ENCODE peak calls at places on chromosomes 11 and 22, in nine cellular contexts. S is activated naive CD4-positive, alpha-beta T cell treated with Interleukin-2 at 50 U/mL for 16 hours; C is activated CD8-positive, alpha-beta memory T cell treated with anti-CD3 and anti-CD28 coated beads, Interleukin-2, amount 50 U/mL, for 48 hours; U is NCI-H1092 treated with DMSO at 0.1 percent for 48 hours; I is glutamatergic neuron; F is Daoy; J is stimulated activated CD4-positive, alpha-beta T cell treated with anti-CD3 and anti-CD28 coated beads, Interleukin-4, amount 100 ng/mL, for 48 hours; L is kidney epithelial cell; G is head of caudate nucleus. M is an unnamed sample.

GRCh38 chr22:30803679-30804078 is 109.0 kb downstream of the OSBP2 start:
- DNase-seq in S (no peak), C (no peak), U (no peak), I (no peak), F (no peak), J (no peak), L (no peak), G (no peak), M (no peak)

GRCh38 chr11:2522636-2523255 is 77.9 kb downstream of the KCNQ1 start:
- DNase-seq in S (peak; percentile 1), C (peak; percentile 29), U (no peak), I (peak; percentile 29), F (peak; percentile 0), J (no peak), L (no peak), G (peak; percentile 4), M (peak; percentile 44)

GRCh38 chr22:48580481-48580970 is 1247.1 kb downstream of the BRD1 start:
- DNase-seq in S (no peak), C (no peak), U (no peak), I (peak; percentile 21), F (no peak), J (no peak), L (no peak), G (no peak), M (no peak)

GRCh38 chr11:70486026-70486415 is 87.7 kb downstream of the CTTN start:
- DNase-seq in S (no peak), C (no peak), U (no peak), I (no peak), F (no peak), J (no peak), L (no peak), G (no peak), M (no peak)

GRCh38 chr11:2700415-2701211 is 819 bp upstream of the KCNQ1OT1 start:
- DNase-seq in S (peak; percentile 30), C (peak; percentile 76), U (peak; percentile 11), I (peak; percentile 69), F (peak; percentile 65), J (peak; percentile 34), L (peak; percentile 23), G (peak; percentile 54), M (no peak)

GRCh38 chr11:69166186-69167115 is 10.7 kb downstream of the SMIM38 start:
- DNase-seq in S (peak; percentile 41), C (peak; percentile 80), U (no peak), I (no peak), F (peak; percentile 86), J (peak; percentile 19), L (peak; percentile 83), G (peak; percentile 37), M (no peak)

GRCh38 chr11:77418155-77418980 is 55.5 kb downstream of the PAK1 start:
- DNase-seq in S (no peak), C (no peak), U (no peak), I (no peak), F (no peak), J (no peak), L (no peak), G (no peak), M (no peak)

GRCh38 chr11:114257621-114258558 is 38.3 kb upstream of the NNMT start:
- DNase-seq in S (no peak), C (no peak), U (no peak), I (peak; percentile 60), F (peak; percentile 49), J (no peak), L (no peak), G (peak; percentile 36), M (peak; percentile 90)

GRCh38 chr11:73170140-73170539 is 28.0 kb upstream of the FCHSD2 start:
- DNase-seq in S (no peak), C (no peak), U (no peak), I (no peak), F (no peak), J (no peak), L (no peak), G (no peak), M (no peak)

GRCh38 chr11:65132988-65133700 is 1.2 kb downstream of the SYVN1 start:
- DNase-seq in S (peak; percentile 65), C (no peak), U (no peak), I (no peak), F (no peak), J (peak; percentile 67), L (no peak), G (no peak), M (no peak)

GRCh38 chr11:118911880-118912741 is 13.6 kb downstream of the BCL9L start:
- DNase-seq in S (peak; percentile 84), C (peak; percentile 85), U (no peak), I (peak; percentile 57), F (peak; percentile 96), J (peak; percentile 74), L (peak; percentile 82), G (peak; percentile 84), M (peak; percentile 84)

GRCh38 chr22:48595511-48595905 is 1232.2 kb downstream of the BRD1 start:
- DNase-seq in S (no peak), C (no peak), U (no peak), I (peak; percentile 11), F (no peak), J (no peak), L (no peak), G (no peak), M (no peak)

GRCh38 chr11:33735166-33735425 is 1.1 kb downstream of the CD59 start:
- DNase-seq in S (no peak), C (no peak), U (peak; percentile 34), I (no peak), F (peak; percentile 9), J (no peak), L (no peak), G (no peak), M (no peak)

GRCh38 chr11:8068605-8069221 is 12.3 kb upstream of the TUB start:
- DNase-seq in S (no peak), C (peak; percentile 26), U (peak; percentile 22), I (no peak), F (peak; percentile 76), J (no peak), L (peak; percentile 38), G (no peak), M (peak; percentile 42)

GRCh38 chr11:15189189-15189588 is 74.5 kb downstream of the INSC start:
- DNase-seq in S (no peak), C (no peak), U (no peak), I (no peak), F (no peak), J (no peak), L (no peak), G (no peak), M (no peak)

GRCh38 chr11:75677275-75677674 is 8.4 kb upstream of the MAP6 start:
- DNase-seq in S (no peak), C (no peak), U (no peak), I (no peak), F (no peak), J (no peak), L (no peak), G (no peak), M (no peak)

GRCh38 chr11:65352783-65353182 is 1.8 kb upstream of the TIGD3 start:
- DNase-seq in S (no peak), C (no peak), U (no peak), I (no peak), F (no peak), J (no peak), L (no peak), G (no peak), M (no peak)

M was measured in ecto neural progenitor cell.